ENCODE peak calls at places on chromosomes 2 and 18, in seven cellular contexts. U, G, V, Q, P, R and S are unnamed samples.
A peak's percentile ranks its signal among the peaks of the same experiment; 100 is the strongest.

GRCh38 chr18:73670046-73670445 is 477.6 kb downstream of the FBXO15 start:
- DNase-seq in U (no peak), G (no peak), V (no peak), Q (no peak), P (no peak), R (no peak), S (no peak)

GRCh38 chr2:16438571-16439294 is 226.9 kb downstream of the CYRIA start:
- DNase-seq in U (no peak), G (no peak), V (no peak), Q (no peak), P (no peak), R (no peak), S (no peak)

GRCh38 chr18:45060102-45060501 is 379.4 kb downstream of the SETBP1 start:
- DNase-seq in U (no peak), G (no peak), V (no peak), Q (peak; percentile 22), P (no peak), R (no peak), S (no peak)

GRCh38 chr2:15547100-15547499 is 14.0 kb downstream of the NBAS start:
- DNase-seq in U (no peak), G (peak; percentile 6), V (no peak), Q (no peak), P (no peak), R (no peak), S (no peak)

GRCh38 chr2:97718942-97719341 is 5.6 kb downstream of the ZAP70 start:
- DNase-seq in U (no peak), G (no peak), V (no peak), Q (no peak), P (no peak), R (no peak), S (no peak)

GRCh38 chr2:85704800-85705679 is 10.9 kb downstream of the GNLY start:
- DNase-seq in U (no peak), G (no peak), V (no peak), Q (no peak), P (no peak), R (no peak), S (no peak)

GRCh38 chr18:48993586-48993985 is 42.8 kb upstream of the SMAD7 start:
- DNase-seq in U (no peak), G (peak; percentile 66), V (no peak), Q (peak; percentile 63), P (no peak), R (no peak), S (no peak)

GRCh38 chr18:80170395-80171094 is 61.5 kb downstream of the ADNP2 start:
- DNase-seq in U (no peak), G (no peak), V (no peak), Q (no peak), P (peak; percentile 13), R (no peak), S (no peak)

GRCh38 chr2:27973592-27973991 is 83.1 kb downstream of the BABAM2 start:
- DNase-seq in U (no peak), G (peak; percentile 40), V (no peak), Q (no peak), P (peak; percentile 29), R (no peak), S (no peak)

GRCh38 chr2:6924101-6924917 is 7.1 kb downstream of the RNF144A start:
- DNase-seq in U (no peak), G (no peak), V (no peak), Q (no peak), P (no peak), R (no peak), S (no peak)

GRCh38 chr18:45628979-45629958 is 14.0 kb downstream of the SLC14A2 start:
- DNase-seq in U (no peak), G (peak; percentile 38), V (no peak), Q (peak; percentile 12), P (peak; percentile 88), R (no peak), S (no peak)

GRCh38 chr2:102801858-102802699 is 40.2 kb downstream of the TMEM182 start:
- DNase-seq in U (no peak), G (no peak), V (no peak), Q (no peak), P (no peak), R (no peak), S (no peak)

GRCh38 chr2:32825291-32825712 is 121.5 kb upstream of the LTBP1 start:
- DNase-seq in U (no peak), G (peak; percentile 25), V (no peak), Q (no peak), P (no peak), R (no peak), S (no peak)

GRCh38 chr2:48912110-48912509 is 156.6 kb upstream of the LHCGR start:
- DNase-seq in U (no peak), G (no peak), V (no peak), Q (no peak), P (peak; percentile 44), R (no peak), S (no peak)

GRCh38 chr2:240186191-240186725 is 45.8 kb upstream of the OTOS start:
- DNase-seq in U (no peak), G (no peak), V (no peak), Q (no peak), P (no peak), R (no peak), S (no peak)

GRCh38 chr2:223459328-223459939 is 142.7 kb downstream of the SCG2 start:
- DNase-seq in U (no peak), G (peak; percentile 44), V (no peak), Q (peak; percentile 46), P (peak; percentile 11), R (no peak), S (no peak)

GRCh38 chr2:43737097-43737854 is 36.6 kb upstream of the DYNC2LI1 start:
- DNase-seq in U (no peak), G (peak; percentile 90), V (no peak), Q (peak; percentile 73), P (peak; percentile 82), R (peak; percentile 90), S (no peak)

GRCh38 chr2:217853301-217853881 is 149.4 kb downstream of the TNS1 start:
- DNase-seq in U (no peak), G (peak; percentile 69), V (no peak), Q (peak; percentile 73), P (no peak), R (no peak), S (no peak)

GRCh38 chr2:111054791-111055627 is 65.7 kb upstream of the BCL2L11 start:
- DNase-seq in U (peak; percentile 58), G (no peak), V (no peak), Q (no peak), P (no peak), R (no peak), S (no peak)

GRCh38 chr2:1563943-1564342 is 150.7 kb downstream of the TPO start:
- DNase-seq in U (no peak), G (no peak), V (no peak), Q (no peak), P (no peak), R (no peak), S (no peak)

GRCh38 chr2:157172866-157173578 is 84.5 kb upstream of the GALNT5 start:
- DNase-seq in U (no peak), G (peak; percentile 59), V (no peak), Q (no peak), P (no peak), R (no peak), S (no peak)

GRCh38 chr2:229270551-229271410 is at the start of gene PID1:
- DNase-seq in U (peak; percentile 55), G (peak; percentile 5), V (no peak), Q (peak; percentile 26), P (peak; percentile 51), R (peak; percentile 43), S (peak; percentile 41)

GRCh38 chr18:22983175-22983574 is 50.0 kb downstream of the RBBP8 start:
- DNase-seq in U (no peak), G (peak; percentile 64), V (no peak), Q (peak; percentile 53), P (peak; percentile 34), R (no peak), S (no peak)

GRCh38 chr2:111663471-111663951 is 220.5 kb downstream of the ANAPC1 start:
- DNase-seq in U (no peak), G (peak; percentile 41), V (no peak), Q (peak; percentile 64), P (peak; percentile 70), R (no peak), S (no peak)

GRCh38 chr18:77133051-77133919 is 702 bp upstream of the MBP start:
- DNase-seq in U (no peak), G (no peak), V (no peak), Q (no peak), P (peak; percentile 62), R (no peak), S (peak; percentile 70)

GRCh38 chr2:133218204-133218603 is 350.1 kb downstream of the NCKAP5 start:
- DNase-seq in U (no peak), G (no peak), V (no peak), Q (no peak), P (no peak), R (no peak), S (no peak)
- H2BK120ac ChIP-seq in U (no peak overlapping the region), G (no peak overlapping the region), V (no peak overlapping the region), Q (no peak overlapping the region), P (no peak overlapping the region), R (no peak overlapping the region), S (no peak overlapping the region)

GRCh38 chr2:106886916-106887758 is 1.2 kb upstream of the ST6GAL2 start:
- DNase-seq in U (peak; percentile 44), G (no peak), V (peak; percentile 51), Q (peak; percentile 6), P (peak; percentile 69), R (no peak), S (peak; percentile 78)

GRCh38 chr2:106878206-106878605 is 7.8 kb downstream of the ST6GAL2 start:
- DNase-seq in U (no peak), G (no peak), V (no peak), Q (no peak), P (no peak), R (no peak), S (no peak)

GRCh38 chr2:106885326-106885725 is 641 bp downstream of the ST6GAL2 start:
- DNase-seq in U (peak; percentile 21), G (no peak), V (no peak), Q (no peak), P (peak; percentile 32), R (no peak), S (no peak)

GRCh38 chr2:106885981-106886915 is at the start of gene ST6GAL2:
- DNase-seq in U (peak; percentile 58), G (no peak), V (no peak), Q (peak; percentile 9), P (peak; percentile 47), R (no peak), S (peak; percentile 50)

DNA sequence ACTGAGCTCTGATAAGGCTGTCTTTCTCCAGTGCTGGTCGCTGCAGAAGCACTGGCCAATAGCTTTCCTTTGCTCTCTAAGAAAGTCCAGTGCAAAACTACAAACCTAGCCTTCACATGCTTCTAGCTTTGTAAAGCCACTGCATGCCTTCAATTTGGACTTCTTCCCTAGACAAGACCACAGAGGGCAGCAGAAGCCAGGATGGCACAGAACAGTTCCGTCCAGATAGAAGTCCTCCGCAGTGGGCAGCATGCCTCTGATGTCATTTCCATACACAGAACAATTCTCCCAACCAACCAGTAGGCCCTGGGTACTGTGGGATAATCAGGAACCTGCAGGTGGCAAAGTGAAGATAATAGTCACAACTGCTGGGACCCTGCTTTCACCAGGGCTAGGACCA is 3.3 kb downstream of the ST6GAL2 start:
- DNase-seq in U (no peak), G (no peak), V (no peak), Q (no peak), P (peak; percentile 37), R (no peak), S (no peak)
- H2BK120ac ChIP-seq in U (no peak overlapping the region), G (no peak overlapping the region), V (no peak overlapping the region), Q (no peak overlapping the region), P (no peak overlapping the region), R (no peak overlapping the region), S (no peak overlapping the region)

GRCh38 chr2:133848111-133848649 is 279.9 kb upstream of the NCKAP5 start:
- DNase-seq in U (no peak), G (no peak), V (no peak), Q (no peak), P (no peak), R (no peak), S (no peak)
- H2BK120ac ChIP-seq in U (no peak overlapping the region), G (no peak overlapping the region), V (no peak overlapping the region), Q (no peak overlapping the region), P (no peak overlapping the region), R (no peak overlapping the region), S (no peak overlapping the region)

GRCh38 chr2:219739866-219740440 is 112.5 kb downstream of the SLC4A3 start:
- DNase-seq in U (no peak), G (no peak), V (no peak), Q (no peak), P (no peak), R (no peak), S (no peak)
- H2BK120ac ChIP-seq in U (no peak overlapping the region), G (no peak overlapping the region), V (no peak overlapping the region), Q (no peak overlapping the region), P (no peak overlapping the region), R (no peak overlapping the region), S (no peak overlapping the region)